ENCODE peak calls at places on chromosomes 12 and 14, in six cellular contexts. D is T-helper 17 cell, Q is fibroblast of the aortic adventitia, F is NCI-H1105, J is hepatic stellate cell, B is NCI-H510A treated with DMSO at 0.1 percent for 48 hours. W is an unnamed sample.

GRCh38 chr12:39236994-39237393 is 205.9 kb downstream of the KIF21A start:
- DNase-seq in F (no peak), B (no peak), J (no peak), Q (peak; percentile 24), D (no peak), W (no peak)

GRCh38 chr12:104317538-104318210 is 14.1 kb downstream of the EID3 start:
- DNase-seq in J (no peak), B (no peak), F (no peak), Q (no peak), D (no peak), W (no peak)

GRCh38 chr12:75438052-75438754 is 42.4 kb upstream of the GLIPR1 start:
- DNase-seq in F (no peak), J (no peak), B (no peak), D (no peak), Q (no peak), W (no peak)

GRCh38 chr12:13099910-13100609 is 3.4 kb downstream of the GSG1 start:
- DNase-seq in J (no peak), Q (no peak), B (no peak), F (no peak), D (no peak), W (no peak)

GRCh38 chr12:88955541-88955940 is 375.3 kb upstream of the KITLG start:
- DNase-seq in F (no peak), D (no peak), B (no peak), J (no peak), Q (no peak), W (no peak)

GRCh38 chr12:95699579-95699978 is 91.0 kb downstream of the NTN4 start:
- DNase-seq in F (no peak), B (no peak), D (no peak), Q (no peak), J (no peak), W (no peak)

GRCh38 chr14:103723176-103724081 is 7.8 kb downstream of the ZFYVE21 start:
- DNase-seq in J (no peak), D (no peak), Q (peak; percentile 38), B (no peak), F (no peak), W (no peak)

GRCh38 chr14:100585448-100586152 is 1.6 kb downstream of the BEGAIN start:
- DNase-seq in Q (no peak), F (no peak), J (no peak), B (no peak), D (no peak), W (peak; percentile 67)

GRCh38 chr14:59344711-59345455 is 120.3 kb downstream of the GPR135 start:
- DNase-seq in D (no peak), J (no peak), B (no peak), Q (no peak), F (no peak), W (no peak)

GRCh38 chr12:3090238-3091029 is 13.3 kb downstream of the TSPAN9 start:
- DNase-seq in B (no peak), Q (no peak), D (no peak), J (no peak), F (no peak), W (no peak)

GRCh38 chr14:106372870-106373657 is 846.7 kb downstream of the TMEM121 start:
- DNase-seq in J (no peak), Q (no peak), D (peak; percentile 69), B (peak; percentile 41), F (peak; percentile 87), W (peak; percentile 94)

GRCh38 chr12:83573676-83574075 is 887.0 kb downstream of the TMTC2 start:
- DNase-seq in B (no peak), F (no peak), D (no peak), Q (no peak), J (no peak), W (no peak)

GRCh38 chr12:27359578-27360340 is 27.1 kb downstream of the BMAL2 start:
- DNase-seq in D (no peak), B (no peak), J (no peak), F (peak; percentile 2), Q (peak; percentile 39), W (no peak)

GRCh38 chr12:56804684-56805083 is 41.6 kb downstream of the HSD17B6 start:
- DNase-seq in D (no peak), Q (no peak), J (no peak), F (no peak), B (no peak), W (no peak)

GRCh38 chr12:109550310-109550680 is 23.0 kb downstream of the MMAB start:
- DNase-seq in D (no peak), F (no peak), Q (no peak), B (no peak), J (no peak), W (no peak)

GRCh38 chr14:78129375-78129774 is 40.8 kb upstream of the NRXN3 start:
- DNase-seq in J (no peak), F (no peak), Q (no peak), D (no peak), B (no peak), W (no peak)

GRCh38 chr12:5969974-5970690 is 25.1 kb upstream of the ANO2 start:
- DNase-seq in B (no peak), Q (no peak), D (no peak), F (no peak), J (peak; percentile 40), W (no peak)